ENCODE peak calls at places on chromosomes 2 and 18, in six cellular contexts. M is K562, Z is WTC11, N is HepG2, V is HCT116, K is A549. T is an unnamed sample.

GRCh38 chr18:79486356-79487197 is 90.8 kb downstream of the NFATC1 start:
- DNase-seq in V (no peak), K (no peak), N (no peak), Z (no peak), M (no peak), T (no peak)

GRCh38 chr2:121625953-121626352 is 23.3 kb downstream of the CLASP1 start:
- DNase-seq in N (no peak), K (no peak), V (no peak), M (no peak), Z (no peak), T (no peak)

GRCh38 chr18:68840554-68841263 is 42.8 kb downstream of the CCDC102B start:
- DNase-seq in V (peak; percentile 23), M (no peak), N (peak; percentile 41), Z (no peak), K (peak; percentile 0), T (no peak)

GRCh38 chr2:225192869-225193268 is 150.6 kb upstream of the DOCK10 start:
- DNase-seq in M (no peak), Z (no peak), K (no peak), N (no peak), V (no peak), T (no peak)

GRCh38 chr18:49980869-49981268 is 167.5 kb upstream of the ACAA2 start:
- DNase-seq in V (no peak), Z (no peak), M (no peak), K (no peak), N (no peak), T (no peak)

GRCh38 chr18:58468191-58468590 is 160.7 kb downstream of the ALPK2 start:
- DNase-seq in V (no peak), Z (no peak), N (no peak), M (no peak), K (no peak), T (no peak)

GRCh38 chr2:132609101-132609890 is 60.7 kb downstream of the LYPD1 start:
- DNase-seq in Z (no peak), M (no peak), N (no peak), V (no peak), K (no peak), T (no peak)

GRCh38 chr2:3094999-3095958 is 282.3 kb downstream of the EIPR1 start:
- DNase-seq in Z (no peak), N (no peak), M (peak; percentile 85), V (no peak), K (no peak), T (no peak)

GRCh38 chr18:62957885-62958472 is 242.6 kb downstream of the PHLPP1 start:
- DNase-seq in N (peak; percentile 46), V (peak; percentile 40), M (no peak), Z (peak; percentile 71), K (no peak), T (no peak)

GRCh38 chr18:77111449-77112160 is 21.0 kb downstream of the MBP start:
- DNase-seq in M (no peak), N (no peak), Z (no peak), V (no peak), K (no peak), T (no peak)

GRCh38 chr2:177406182-177406581 is 13.6 kb downstream of the AGPS start:
- DNase-seq in Z (no peak), M (no peak), K (no peak), N (no peak), V (no peak), T (no peak)

GRCh38 chr2:67135201-67135600 is 261.9 kb upstream of the ETAA1 start:
- DNase-seq in V (no peak), M (no peak), Z (no peak), N (no peak), K (no peak), T (no peak)

GRCh38 chr2:120502761-120503160 is 156.8 kb downstream of the INHBB start:
- DNase-seq in K (no peak), N (no peak), Z (no peak), M (no peak), V (no peak), T (no peak)

GRCh38 chr18:6741786-6742185 is 12.3 kb downstream of the ARHGAP28 start:
- DNase-seq in M (no peak), N (no peak), V (no peak), Z (no peak), K (no peak), T (no peak)

GRCh38 chr2:219104107-219105050 is 43.7 kb upstream of the IHH start:
- DNase-seq in V (peak; percentile 33), M (peak; percentile 59), N (peak; percentile 66), Z (peak; percentile 41), K (peak; percentile 28), T (no peak)

GRCh38 chr2:18763338-18763737 is 174.0 kb upstream of the NT5C1B start:
- DNase-seq in N (no peak), V (no peak), K (no peak), M (no peak), Z (no peak), T (no peak)

GRCh38 chr18:22427797-22428549 is 10.3 kb upstream of the CTAGE1 start:
- DNase-seq in Z (no peak), M (no peak), K (no peak), V (no peak), N (no peak), T (no peak)

GRCh38 chr2:219249203-219249980 is 3.7 kb upstream of the TUBA4B start:
- DNase-seq in N (peak; percentile 96), M (no peak), V (no peak), Z (no peak), K (peak; percentile 55), T (peak; percentile 64)

GRCh38 chr2:188096910-188097309 is 194.8 kb upstream of the GULP1 start:
- DNase-seq in Z (no peak), K (no peak), M (no peak), V (no peak), N (no peak), T (no peak)

GRCh38 chr2:219570924-219571310 is 422 bp downstream of the OBSL1 start:
- DNase-seq in V (no peak), Z (no peak), K (no peak), N (no peak), M (no peak), T (no peak)

GRCh38 chr2:109134741-109135571 is 6.0 kb downstream of the SH3RF3 start:
- DNase-seq in Z (no peak), K (no peak), M (no peak), N (no peak), V (no peak), T (no peak)

GRCh38 chr2:45119855-45120254 is 110.6 kb upstream of the SIX2 start:
- DNase-seq in Z (no peak), V (no peak), M (no peak), K (no peak), N (no peak), T (no peak)

GRCh38 chr2:44549856-44550255 is 188.1 kb downstream of the CAMKMT start:
- DNase-seq in Z (no peak), M (no peak), K (no peak), N (no peak), V (no peak), T (no peak)

GRCh38 chr2:46535360-46535759 is 56.0 kb downstream of the TMEM247 start:
- DNase-seq in K (no peak), N (no peak), Z (no peak), V (no peak), M (no peak), T (peak; percentile 96)

GRCh38 chr18:63339920-63340484 is 20.4 kb upstream of the BCL2 start:
- DNase-seq in N (peak; percentile 22), M (no peak), K (no peak), V (peak; percentile 10), Z (peak; percentile 47), T (no peak)

GRCh38 chr18:52554180-52554579 is 214.2 kb downstream of the DCC start:
- DNase-seq in Z (no peak), N (no peak), M (no peak), K (no peak), V (no peak), T (no peak)
- TF ChIP-seq MAX in Z (no peak), N (no peak), M (no peak), K (no peak), V (no peak), T (no peak)

DNA sequence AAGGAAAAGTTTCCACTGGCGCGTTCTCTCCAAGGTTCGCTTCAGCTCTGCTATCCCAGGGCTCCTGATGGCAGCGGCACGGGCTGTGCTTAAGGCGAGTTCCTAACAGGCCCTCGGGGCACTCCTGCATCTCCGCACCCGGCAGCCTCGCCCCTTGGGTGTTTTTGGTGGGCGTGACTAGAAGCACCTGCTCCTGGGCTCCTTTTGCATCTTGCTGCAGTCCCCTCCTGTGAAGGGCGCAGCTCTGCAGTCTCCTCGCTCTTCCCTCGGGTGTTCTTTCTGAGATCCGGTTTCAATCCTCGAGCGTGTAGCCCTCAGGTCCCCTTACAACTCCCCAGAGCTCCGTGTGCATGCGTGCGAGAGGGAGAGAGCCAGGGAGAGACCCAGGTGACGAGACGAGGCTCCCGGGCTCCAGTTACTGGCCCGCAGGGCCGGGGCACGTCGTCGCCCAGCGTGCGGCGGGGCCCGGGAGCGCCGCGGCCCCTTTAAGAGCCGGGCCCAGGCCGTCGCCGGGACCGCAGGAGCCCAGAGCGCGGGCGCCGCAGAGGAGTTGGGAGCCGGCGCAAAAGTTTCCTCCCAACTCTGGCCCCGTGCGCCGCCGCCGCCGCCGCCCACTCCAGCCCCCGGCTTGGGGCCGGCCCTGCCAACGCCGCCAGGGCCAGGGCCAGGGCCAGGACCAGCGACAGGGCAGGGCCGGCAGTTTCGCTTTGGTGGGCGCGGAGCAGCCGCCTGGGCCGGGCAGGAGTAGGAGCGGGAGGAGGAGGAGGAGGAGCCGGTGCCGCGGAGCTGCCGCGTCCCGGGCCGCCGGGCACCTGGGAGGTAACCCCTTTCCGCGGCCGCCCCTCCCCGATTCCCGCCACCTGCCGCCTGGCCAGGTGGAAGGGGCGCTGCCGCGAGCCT is at the start of gene PARD3B:
- DNase-seq in K (peak; percentile 37), M (peak; percentile 11), N (peak; percentile 14), V (peak; percentile 18), Z (peak; percentile 70), T (no peak)
- TF ChIP-seq MAX in K (no peak), M (no peak), N (peak; percentile 66), V (peak; percentile 75), Z (peak; percentile 94), T (no peak)

GRCh38 chr2:8122506-8122898 is 559.4 kb upstream of the ID2 start:
- DNase-seq in N (no peak), K (no peak), V (no peak), Z (no peak), M (no peak), T (no peak)
- TF ChIP-seq MAX in N (no peak), K (no peak), V (no peak), Z (no peak), M (no peak), T (no peak)

GRCh38 chr2:210366675-210367080 is 51.7 kb upstream of the MYL1 start:
- DNase-seq in Z (no peak), V (no peak), N (no peak), M (no peak), K (no peak), T (no peak)

GRCh38 chr2:210360412-210360811 is 45.4 kb upstream of the MYL1 start:
- DNase-seq in M (no peak), V (no peak), K (no peak), N (no peak), Z (no peak), T (no peak)

GRCh38 chr2:210363876-210364275 is 48.9 kb upstream of the MYL1 start:
- DNase-seq in V (no peak), N (peak; percentile 63), M (no peak), K (no peak), Z (no peak), T (no peak)

DNA sequence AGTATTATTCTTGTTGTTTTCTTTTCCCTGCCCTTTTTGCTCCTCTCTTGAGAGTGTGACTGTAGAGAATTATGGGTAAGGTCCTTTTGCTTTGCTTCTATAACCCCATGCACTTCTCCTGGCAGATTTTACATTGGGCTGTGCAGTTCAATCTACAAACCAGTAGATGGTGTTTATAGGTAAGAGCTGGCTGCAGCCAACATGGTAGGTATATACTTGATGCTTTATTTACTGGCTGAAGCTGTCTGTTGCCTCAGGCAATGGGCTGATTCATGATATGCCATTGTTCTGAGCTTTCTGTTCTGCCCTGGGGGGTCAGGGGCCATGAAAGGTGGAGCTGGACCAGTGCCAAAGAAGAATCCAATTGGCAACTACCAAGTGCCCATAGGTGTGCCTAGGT is 48.3 kb upstream of the MYL1 start:
- DNase-seq in K (no peak), N (peak; percentile 21), V (no peak), M (no peak), Z (no peak), T (no peak)
- TF ChIP-seq MAX in K (no peak), N (no peak), V (no peak), M (no peak), Z (no peak), T (no peak)

T was measured in GM12878.